ENCODE peak calls at places on chromosomes 1 and 21, in five cellular contexts. J is osteocyte, B is MM.1S, R is Calu3, Y is natural killer cell. L is an unnamed sample.

GRCh38 chr21:41210405-41211040 is 42.6 kb downstream of the BACE2 start:
- DNase-seq in Y (no peak), R (no peak), J (no peak), B (no peak), L (no peak)

GRCh38 chr1:233114159-233114558 is 163.7 kb downstream of the NTPCR start:
- DNase-seq in R (peak), Y (no peak), B (no peak), J (no peak), L (no peak)

GRCh38 chr1:41728403-41729202 is 190.1 kb downstream of the HIVEP3 start:
- DNase-seq in B (peak), R (no peak), Y (peak), J (no peak), L (peak)

GRCh38 chr1:32241011-32241763 is 5.8 kb upstream of the FAM167B start:
- DNase-seq in Y (peak), B (no peak), R (peak), J (peak), L (peak)

GRCh38 chr1:154326546-154327465 is 1.5 kb downstream of the ATP8B2 start:
- DNase-seq in Y (no peak), J (no peak), B (peak), R (no peak), L (no peak)

GRCh38 chr1:65525297-65526048 is 105.0 kb downstream of the LEPR start:
- DNase-seq in B (no peak), Y (no peak), R (no peak), J (no peak), L (no peak)

GRCh38 chr21:31184462-31184861 is 146.2 kb upstream of the KRTAP19-8 start:
- DNase-seq in B (no peak), J (no peak), R (no peak), Y (no peak), L (no peak)

GRCh38 chr1:54370287-54371003 is 35.7 kb downstream of the SSBP3 start:
- DNase-seq in B (no peak), J (no peak), Y (no peak), R (no peak), L (no peak)

GRCh38 chr1:45752441-45753052 is 2.1 kb upstream of the IPP start:
- DNase-seq in Y (no peak), B (peak), R (no peak), J (no peak), L (no peak)

GRCh38 chr1:228697209-228698016 is 37.9 kb upstream of the RHOU start:
- DNase-seq in R (peak), J (no peak), B (no peak), Y (no peak), L (no peak)

GRCh38 chr1:46489169-46489637 is 433 bp upstream of the DMBX1 start:
- DNase-seq in J (no peak), Y (no peak), B (no peak), R (peak), L (no peak)

GRCh38 chr1:23625459-23625858 is 66.1 kb upstream of the RPL11 start:
- DNase-seq in B (no peak), R (no peak), Y (no peak), J (no peak), L (no peak)

GRCh38 chr1:244381887-244382565 is 69.7 kb downstream of the ADSS2 start:
- DNase-seq in J (no peak), B (no peak), R (no peak), Y (no peak), L (no peak)

GRCh38 chr1:67590329-67590728 is 94.7 kb upstream of the GADD45A start:
- DNase-seq in B (no peak), Y (no peak), J (no peak), R (no peak), L (no peak)

GRCh38 chr1:67338642-67339041 is 31.0 kb downstream of the IL12RB2 start:
- DNase-seq in R (no peak), B (no peak), Y (no peak), J (no peak), L (no peak)

GRCh38 chr1:230867119-230867902 is 1.0 kb downstream of the C1orf198 start:
- DNase-seq in B (no peak), R (no peak), Y (no peak), J (no peak), L (no peak)

GRCh38 chr1:93616996-93617669 is 64.5 kb downstream of the BCAR3 start:
- DNase-seq in J (no peak), Y (no peak), R (peak), B (no peak), L (no peak)

GRCh38 chr1:203861379-203862184 is at the start of gene SNRPE:
- DNase-seq in B (peak), J (peak), R (peak), Y (peak), L (peak)

GRCh38 chr1:10833630-10834557 is 37.4 kb upstream of the CASZ1 start:
- DNase-seq in J (no peak), B (no peak), R (no peak), Y (no peak), L (no peak)

GRCh38 chr1:9289724-9290493 is 2.8 kb upstream of the SPSB1 start:
- DNase-seq in B (no peak), Y (no peak), J (no peak), R (no peak), L (no peak)

GRCh38 chr1:58901008-58901407 is 117.2 kb upstream of the JUN start:
- DNase-seq in R (no peak), J (no peak), B (no peak), Y (no peak), L (no peak)

GRCh38 chr1:231416896-231417295 is 5.2 kb downstream of the EGLN1 start:
- DNase-seq in B (peak), R (no peak), Y (no peak), J (no peak), L (no peak)

GRCh38 chr1:160862151-160863061 is at the start of gene CD244:
- DNase-seq in Y (peak), R (no peak), B (no peak), J (peak), L (no peak)

GRCh38 chr1:51736702-51737101 is 119.8 kb downstream of the OSBPL9 start:
- DNase-seq in R (peak), J (no peak), Y (no peak), B (peak), L (no peak)

GRCh38 chr1:53602376-53602775 is 136.6 kb downstream of the GLIS1 start:
- DNase-seq in R (no peak), B (no peak), Y (no peak), J (no peak), L (no peak)

GRCh38 chr1:154154534-154155181 is at the start of gene NUP210L:
- DNase-seq in Y (no peak), R (no peak), J (no peak), B (no peak), L (no peak)

GRCh38 chr1:45272943-45273342 is 53.8 kb upstream of the HPDL start:
- DNase-seq in J (no peak), Y (no peak), R (no peak), B (no peak), L (no peak)

DNA sequence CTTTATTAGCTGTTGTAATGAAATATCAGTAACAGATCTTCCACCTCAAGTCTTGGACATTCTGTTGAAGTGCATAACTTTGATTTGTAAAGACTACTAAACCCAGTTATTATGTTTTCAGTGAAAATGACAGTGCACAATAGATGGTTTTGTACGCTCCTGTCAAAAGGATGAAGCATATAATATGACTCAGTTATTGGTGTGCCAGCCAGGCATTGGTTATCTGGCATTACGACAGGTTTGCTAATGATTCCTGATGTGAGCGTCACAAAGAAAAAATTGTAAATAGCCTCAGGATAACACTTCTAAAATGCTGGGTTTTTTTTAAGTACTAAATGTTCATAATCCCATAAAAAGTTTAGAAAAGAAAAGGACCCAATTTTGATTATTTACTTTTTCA is 147.9 kb downstream of the MAGI3 start:
- DNase-seq in Y (no peak), B (no peak), R (no peak), J (no peak), L (no peak)
- TF ChIP-seq CTCF in Y (no peak), B (no peak), R (no peak), J (no peak), L (no peak)

GRCh38 chr1:5597991-5598823 is 394.0 kb downstream of the NPHP4 start:
- DNase-seq in B (no peak), J (peak), Y (no peak), R (no peak), L (no peak)
- TF ChIP-seq CTCF in B (peak), J (no peak), Y (no peak), R (no peak), L (no peak)

DNA sequence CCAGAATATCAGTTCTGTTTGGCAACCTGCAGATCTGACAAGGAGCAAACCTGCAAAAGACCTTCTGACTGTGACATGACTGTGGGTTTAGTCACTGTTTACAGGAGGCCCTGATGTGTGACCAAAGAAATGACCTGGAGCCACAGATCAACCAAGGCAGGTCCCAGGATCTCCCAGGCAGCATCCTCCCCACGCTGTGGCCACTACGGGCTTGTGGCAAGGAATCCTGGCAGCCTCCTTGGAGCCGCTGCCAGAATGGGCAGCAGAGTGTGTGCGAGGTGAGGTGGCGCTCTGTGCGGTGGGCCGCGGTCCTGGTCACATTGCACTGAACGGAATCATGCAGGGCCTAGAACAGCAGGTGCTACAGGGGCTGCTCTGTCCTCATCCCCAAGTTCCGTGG is 15.9 kb downstream of the MCM3AP start:
- DNase-seq in B (no peak), R (no peak), Y (no peak), J (no peak), L (no peak)
- TF ChIP-seq CTCF in B (no peak), R (no peak), Y (no peak), J (no peak), L (no peak)

GRCh38 chr1:1761504-1762376 is 16.5 kb downstream of the NADK start:
- DNase-seq in B (no peak), J (no peak), R (no peak), Y (no peak), L (no peak)

GRCh38 chr1:1760715-1761114 is 17.6 kb downstream of the NADK start:
- DNase-seq in J (no peak), Y (no peak), R (no peak), B (no peak), L (no peak)

GRCh38 chr1:1760345-1760650 is 18.0 kb downstream of the NADK start:
- DNase-seq in Y (no peak), J (no peak), B (no peak), R (no peak), L (no peak)

GRCh38 chr1:1764876-1765478 is 13.3 kb downstream of the NADK start:
- DNase-seq in R (no peak), J (no peak), Y (no peak), B (no peak), L (no peak)

DNA sequence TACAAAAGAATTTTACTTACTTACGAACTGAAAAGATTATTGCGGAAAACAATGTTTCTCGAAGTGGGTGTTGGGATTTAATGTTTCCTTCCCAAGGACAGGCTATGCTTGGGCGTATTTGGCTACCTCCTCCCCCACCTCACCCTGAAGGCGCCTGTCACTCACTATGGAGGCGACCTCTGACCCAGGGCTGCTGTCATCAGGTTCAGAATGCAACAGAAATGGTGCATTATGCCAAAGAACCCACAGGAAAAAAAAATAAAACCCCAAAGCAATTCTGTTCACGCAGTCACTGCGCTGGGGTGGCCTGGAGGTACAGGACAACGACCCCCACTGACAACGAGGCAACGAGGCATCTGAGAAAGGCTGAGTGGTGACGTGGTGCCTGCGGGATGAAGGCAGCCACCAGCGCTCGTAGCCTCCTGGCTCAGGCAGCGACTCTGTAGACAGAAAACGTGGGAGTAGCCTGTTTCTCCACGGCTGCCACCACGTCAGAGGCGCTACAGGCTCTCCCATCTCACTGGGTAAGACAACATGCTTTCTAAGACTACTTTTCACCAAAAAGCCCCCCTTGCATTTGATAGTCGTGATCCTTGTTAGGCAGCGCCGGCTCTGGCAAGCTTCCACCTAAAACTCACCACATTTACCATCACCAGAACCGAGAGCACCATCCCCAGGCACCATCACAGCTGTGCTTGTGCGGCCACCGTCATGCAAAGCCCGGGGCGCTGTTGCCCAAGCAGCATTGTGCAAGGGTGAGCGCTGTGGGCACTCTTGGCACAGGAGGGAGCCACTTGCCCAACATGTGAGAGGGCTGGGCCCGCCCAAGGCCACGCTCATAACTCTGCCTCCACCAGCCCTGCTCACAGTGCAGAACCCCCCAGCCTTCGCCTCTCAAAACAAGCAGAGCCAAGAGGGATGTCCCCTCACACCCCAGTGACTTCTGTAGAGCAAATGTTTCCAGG is 14.3 kb downstream of the NADK start:
- DNase-seq in Y (no peak), J (no peak), R (no peak), B (no peak), L (no peak)
- TF ChIP-seq CTCF in Y (no peak), J (no peak), R (no peak), B (no peak), L (no peak)

GRCh38 chr1:92105546-92106081 is 25.5 kb downstream of the BTBD8 start:
- DNase-seq in J (no peak), R (no peak), Y (no peak), B (no peak), L (no peak)
- TF ChIP-seq CTCF in J (no peak), R (no peak), Y (no peak), B (no peak), L (no peak)

GRCh38 chr1:48851638-48852037 is 74.9 kb upstream of the BEND5 start:
- DNase-seq in R (no peak), J (no peak), B (peak), Y (no peak), L (no peak)

GRCh38 chr1:48853006-48853405 is 76.3 kb upstream of the BEND5 start:
- DNase-seq in J (no peak), R (no peak), B (no peak), Y (no peak), L (no peak)

GRCh38 chr1:48848035-48848434 is 71.3 kb upstream of the BEND5 start:
- DNase-seq in J (no peak), Y (no peak), R (no peak), B (no peak), L (no peak)
- TF ChIP-seq CTCF in J (no peak), Y (no peak), R (no peak), B (no peak), L (no peak)